ENCODE peak calls at places on chromosomes 5 and 9, in ten cellular contexts. One of them, this sample, is unnamed.

GRCh38 chr5:174664180-174664850 is 60.1 kb upstream of the MSX2 start:
- DNase-seq in left lung: no peak
- DNase-seq in upper lobe of left lung: no peak
- DNase-seq in fibroblast of pulmonary artery: no peak
- DNase-seq in cardiac fibroblast: no peak
- DNase-seq in cardiac muscle cell: no peak
- DNase-seq in bronchial epithelial cell: no peak
- DNase-seq in SK-N-SH: no peak
- DNase-seq in transverse colon: no peak
- DNase-seq in fibroblast of mammary gland: no peak
- DNase-seq in this sample: no peak

GRCh38 chr9:27303219-27303618 is 6.3 kb upstream of the EQTN start:
- DNase-seq in left lung: no peak
- DNase-seq in upper lobe of left lung: no peak
- DNase-seq in fibroblast of pulmonary artery: peak
- DNase-seq in cardiac fibroblast: peak
- DNase-seq in cardiac muscle cell: peak
- DNase-seq in bronchial epithelial cell: no peak
- DNase-seq in SK-N-SH: peak
- DNase-seq in transverse colon: no peak
- DNase-seq in fibroblast of mammary gland: peak
- DNase-seq in this sample: no peak

GRCh38 chr5:125065114-125065513 is 318.7 kb upstream of the ZNF608 start:
- DNase-seq in left lung: no peak
- DNase-seq in upper lobe of left lung: no peak
- DNase-seq in fibroblast of pulmonary artery: no peak
- DNase-seq in cardiac fibroblast: no peak
- DNase-seq in cardiac muscle cell: no peak
- DNase-seq in bronchial epithelial cell: peak
- DNase-seq in SK-N-SH: no peak
- DNase-seq in transverse colon: no peak
- DNase-seq in fibroblast of mammary gland: no peak
- DNase-seq in this sample: no peak

GRCh38 chr9:133103987-133104505 is 17.0 kb downstream of the RALGDS start:
- DNase-seq in left lung: peak
- DNase-seq in upper lobe of left lung: peak
- DNase-seq in fibroblast of pulmonary artery: no peak
- DNase-seq in cardiac fibroblast: no peak
- DNase-seq in cardiac muscle cell: no peak
- DNase-seq in bronchial epithelial cell: no peak
- DNase-seq in SK-N-SH: no peak
- DNase-seq in transverse colon: no peak
- DNase-seq in fibroblast of mammary gland: no peak
- DNase-seq in this sample: no peak

GRCh38 chr9:34419716-34420504 is 38.5 kb downstream of the FAM219A start:
- DNase-seq in left lung: no peak
- DNase-seq in upper lobe of left lung: no peak
- DNase-seq in fibroblast of pulmonary artery: no peak
- DNase-seq in cardiac fibroblast: no peak
- DNase-seq in cardiac muscle cell: no peak
- DNase-seq in bronchial epithelial cell: no peak
- DNase-seq in SK-N-SH: peak
- DNase-seq in transverse colon: no peak
- DNase-seq in fibroblast of mammary gland: no peak
- DNase-seq in this sample: no peak

GRCh38 chr9:80359941-80360881 is 788.4 kb downstream of the TLE4 start:
- DNase-seq in left lung: no peak
- DNase-seq in upper lobe of left lung: peak
- DNase-seq in fibroblast of pulmonary artery: no peak
- DNase-seq in cardiac fibroblast: no peak
- DNase-seq in cardiac muscle cell: no peak
- DNase-seq in bronchial epithelial cell: no peak
- DNase-seq in SK-N-SH: no peak
- DNase-seq in transverse colon: no peak
- DNase-seq in fibroblast of mammary gland: no peak
- DNase-seq in this sample: no peak

GRCh38 chr9:93536167-93536566 is 40.2 kb upstream of the PHF2 start:
- DNase-seq in left lung: no peak
- DNase-seq in upper lobe of left lung: no peak
- DNase-seq in fibroblast of pulmonary artery: no peak
- DNase-seq in cardiac fibroblast: no peak
- DNase-seq in cardiac muscle cell: peak
- DNase-seq in bronchial epithelial cell: no peak
- DNase-seq in SK-N-SH: no peak
- DNase-seq in transverse colon: no peak
- DNase-seq in fibroblast of mammary gland: no peak
- DNase-seq in this sample: no peak

GRCh38 chr5:66118294-66118693 is 25.8 kb upstream of the SREK1 start:
- DNase-seq in left lung: no peak
- DNase-seq in upper lobe of left lung: no peak
- DNase-seq in fibroblast of pulmonary artery: no peak
- DNase-seq in cardiac fibroblast: no peak
- DNase-seq in cardiac muscle cell: no peak
- DNase-seq in bronchial epithelial cell: no peak
- DNase-seq in SK-N-SH: no peak
- DNase-seq in transverse colon: no peak
- DNase-seq in fibroblast of mammary gland: no peak
- DNase-seq in this sample: no peak

GRCh38 chr9:116267021-116267420 is 113.4 kb downstream of the PAPPA start:
- DNase-seq in left lung: no peak
- DNase-seq in upper lobe of left lung: no peak
- DNase-seq in fibroblast of pulmonary artery: no peak
- DNase-seq in cardiac fibroblast: peak
- DNase-seq in cardiac muscle cell: no peak
- DNase-seq in bronchial epithelial cell: peak
- DNase-seq in SK-N-SH: no peak
- DNase-seq in transverse colon: no peak
- DNase-seq in fibroblast of mammary gland: peak
- DNase-seq in this sample: no peak

GRCh38 chr9:5851445-5851844 is 18.5 kb upstream of the ERMP1 start:
- DNase-seq in left lung: no peak
- DNase-seq in upper lobe of left lung: no peak
- DNase-seq in fibroblast of pulmonary artery: peak
- DNase-seq in cardiac fibroblast: peak
- DNase-seq in cardiac muscle cell: no peak
- DNase-seq in bronchial epithelial cell: peak
- DNase-seq in SK-N-SH: no peak
- DNase-seq in transverse colon: peak
- DNase-seq in fibroblast of mammary gland: peak
- DNase-seq in this sample: peak

GRCh38 chr9:134136117-134136996 is 475 bp downstream of the WDR5 start:
- DNase-seq in left lung: no peak
- DNase-seq in upper lobe of left lung: no peak
- DNase-seq in fibroblast of pulmonary artery: peak
- DNase-seq in cardiac fibroblast: peak
- DNase-seq in cardiac muscle cell: peak
- DNase-seq in bronchial epithelial cell: no peak
- DNase-seq in SK-N-SH: no peak
- DNase-seq in transverse colon: peak
- DNase-seq in fibroblast of mammary gland: peak
- DNase-seq in this sample: peak

GRCh38 chr9:7906783-7907182 is 107.2 kb upstream of the DMAC1 start:
- DNase-seq in left lung: no peak
- DNase-seq in upper lobe of left lung: no peak
- DNase-seq in fibroblast of pulmonary artery: no peak
- DNase-seq in cardiac fibroblast: no peak
- DNase-seq in cardiac muscle cell: no peak
- DNase-seq in bronchial epithelial cell: no peak
- DNase-seq in SK-N-SH: no peak
- DNase-seq in transverse colon: no peak
- DNase-seq in fibroblast of mammary gland: no peak
- DNase-seq in this sample: no peak

GRCh38 chr5:73311291-73312110 is 137.1 kb downstream of the FOXD1 start:
- DNase-seq in left lung: peak
- DNase-seq in upper lobe of left lung: peak
- DNase-seq in fibroblast of pulmonary artery: peak
- DNase-seq in cardiac fibroblast: peak
- DNase-seq in cardiac muscle cell: no peak
- DNase-seq in bronchial epithelial cell: no peak
- DNase-seq in SK-N-SH: no peak
- DNase-seq in transverse colon: no peak
- DNase-seq in fibroblast of mammary gland: peak
- DNase-seq in this sample: no peak

GRCh38 chr9:114087721-114088120 is 9.6 kb upstream of the AMBP start:
- DNase-seq in left lung: no peak
- DNase-seq in upper lobe of left lung: no peak
- DNase-seq in fibroblast of pulmonary artery: no peak
- DNase-seq in cardiac fibroblast: no peak
- DNase-seq in cardiac muscle cell: no peak
- DNase-seq in bronchial epithelial cell: no peak
- DNase-seq in SK-N-SH: no peak
- DNase-seq in transverse colon: no peak
- DNase-seq in fibroblast of mammary gland: no peak
- DNase-seq in this sample: no peak
- TF ChIP-seq CTCF in left lung: no peak
- TF ChIP-seq CTCF in upper lobe of left lung: no peak
- TF ChIP-seq CTCF in fibroblast of pulmonary artery: no peak
- TF ChIP-seq CTCF in cardiac fibroblast: no peak
- TF ChIP-seq CTCF in cardiac muscle cell: no peak
- TF ChIP-seq CTCF in bronchial epithelial cell: no peak
- TF ChIP-seq CTCF in SK-N-SH: no peak
- TF ChIP-seq CTCF in transverse colon: no peak
- TF ChIP-seq CTCF in fibroblast of mammary gland: no peak
- TF ChIP-seq CTCF in this sample: no peak

GRCh38 chr9:114051706-114052105 is 26.4 kb downstream of the AMBP start:
- DNase-seq in left lung: no peak
- DNase-seq in upper lobe of left lung: no peak
- DNase-seq in fibroblast of pulmonary artery: no peak
- DNase-seq in cardiac fibroblast: no peak
- DNase-seq in cardiac muscle cell: no peak
- DNase-seq in bronchial epithelial cell: no peak
- DNase-seq in SK-N-SH: no peak
- DNase-seq in transverse colon: no peak
- DNase-seq in fibroblast of mammary gland: no peak
- DNase-seq in this sample: no peak

GRCh38 chr9:114050226-114050568 is 27.9 kb downstream of the AMBP start:
- DNase-seq in left lung: no peak
- DNase-seq in upper lobe of left lung: no peak
- DNase-seq in fibroblast of pulmonary artery: no peak
- DNase-seq in cardiac fibroblast: no peak
- DNase-seq in cardiac muscle cell: no peak
- DNase-seq in bronchial epithelial cell: no peak
- DNase-seq in SK-N-SH: no peak
- DNase-seq in transverse colon: no peak
- DNase-seq in fibroblast of mammary gland: no peak
- DNase-seq in this sample: no peak

GRCh38 chr9:114050646-114051045 is 27.5 kb downstream of the AMBP start:
- DNase-seq in left lung: no peak
- DNase-seq in upper lobe of left lung: no peak
- DNase-seq in fibroblast of pulmonary artery: no peak
- DNase-seq in cardiac fibroblast: no peak
- DNase-seq in cardiac muscle cell: no peak
- DNase-seq in bronchial epithelial cell: no peak
- DNase-seq in SK-N-SH: no peak
- DNase-seq in transverse colon: no peak
- DNase-seq in fibroblast of mammary gland: no peak
- DNase-seq in this sample: no peak

GRCh38 chr9:114049453-114050225 is 28.5 kb downstream of the AMBP start:
- DNase-seq in left lung: no peak
- DNase-seq in upper lobe of left lung: peak
- DNase-seq in fibroblast of pulmonary artery: no peak
- DNase-seq in cardiac fibroblast: no peak
- DNase-seq in cardiac muscle cell: no peak
- DNase-seq in bronchial epithelial cell: no peak
- DNase-seq in SK-N-SH: no peak
- DNase-seq in transverse colon: no peak
- DNase-seq in fibroblast of mammary gland: no peak
- DNase-seq in this sample: no peak

GRCh38 chr9:114051281-114051680 is 26.8 kb downstream of the AMBP start:
- DNase-seq in left lung: peak
- DNase-seq in upper lobe of left lung: no peak
- DNase-seq in fibroblast of pulmonary artery: no peak
- DNase-seq in cardiac fibroblast: no peak
- DNase-seq in cardiac muscle cell: no peak
- DNase-seq in bronchial epithelial cell: no peak
- DNase-seq in SK-N-SH: no peak
- DNase-seq in transverse colon: no peak
- DNase-seq in fibroblast of mammary gland: no peak
- DNase-seq in this sample: no peak
- H3K4me3 ChIP-seq in left lung: no peak
- H3K4me3 ChIP-seq in upper lobe of left lung: no peak
- H3K4me3 ChIP-seq in fibroblast of pulmonary artery: no peak
- H3K4me3 ChIP-seq in cardiac fibroblast: no peak
- H3K4me3 ChIP-seq in cardiac muscle cell: no peak
- H3K4me3 ChIP-seq in bronchial epithelial cell: no peak
- H3K4me3 ChIP-seq in SK-N-SH: no peak
- H3K4me3 ChIP-seq in transverse colon: no peak
- H3K4me3 ChIP-seq in fibroblast of mammary gland: no peak
- H3K4me3 ChIP-seq in this sample: no peak

GRCh38 chr9:128712451-128713410 is 10.4 kb downstream of the PKN3 start:
- DNase-seq in left lung: peak
- DNase-seq in upper lobe of left lung: peak
- DNase-seq in fibroblast of pulmonary artery: no peak
- DNase-seq in cardiac fibroblast: no peak
- DNase-seq in cardiac muscle cell: no peak
- DNase-seq in bronchial epithelial cell: no peak
- DNase-seq in SK-N-SH: peak
- DNase-seq in transverse colon: no peak
- DNase-seq in fibroblast of mammary gland: no peak
- DNase-seq in this sample: no peak
- TF ChIP-seq CTCF in left lung: no peak
- TF ChIP-seq CTCF in upper lobe of left lung: no peak
- TF ChIP-seq CTCF in fibroblast of pulmonary artery: no peak
- TF ChIP-seq CTCF in cardiac fibroblast: no peak
- TF ChIP-seq CTCF in cardiac muscle cell: no peak
- TF ChIP-seq CTCF in bronchial epithelial cell: no peak
- TF ChIP-seq CTCF in SK-N-SH: no peak
- TF ChIP-seq CTCF in transverse colon: no peak
- TF ChIP-seq CTCF in fibroblast of mammary gland: no peak
- TF ChIP-seq CTCF in this sample: no peak

GRCh38 chr5:115963566-115963965 is 1.3 kb downstream of the LVRN start:
- DNase-seq in left lung: no peak
- DNase-seq in upper lobe of left lung: no peak
- DNase-seq in fibroblast of pulmonary artery: no peak
- DNase-seq in cardiac fibroblast: peak
- DNase-seq in cardiac muscle cell: peak
- DNase-seq in bronchial epithelial cell: no peak
- DNase-seq in SK-N-SH: peak
- DNase-seq in transverse colon: no peak
- DNase-seq in fibroblast of mammary gland: no peak
- DNase-seq in this sample: no peak

GRCh38 chr5:115956957-115957356 is 5.3 kb upstream of the LVRN start:
- DNase-seq in left lung: no peak
- DNase-seq in upper lobe of left lung: no peak
- DNase-seq in fibroblast of pulmonary artery: no peak
- DNase-seq in cardiac fibroblast: no peak
- DNase-seq in cardiac muscle cell: no peak
- DNase-seq in bronchial epithelial cell: no peak
- DNase-seq in SK-N-SH: no peak
- DNase-seq in transverse colon: no peak
- DNase-seq in fibroblast of mammary gland: no peak
- DNase-seq in this sample: no peak

GRCh38 chr5:115962565-115963402 is 509 bp downstream of the LVRN start:
- DNase-seq in left lung: peak
- DNase-seq in upper lobe of left lung: peak
- DNase-seq in fibroblast of pulmonary artery: peak
- DNase-seq in cardiac fibroblast: peak
- DNase-seq in cardiac muscle cell: peak
- DNase-seq in bronchial epithelial cell: no peak
- DNase-seq in SK-N-SH: peak
- DNase-seq in transverse colon: peak
- DNase-seq in fibroblast of mammary gland: no peak
- DNase-seq in this sample: peak

GRCh38 chr5:115961413-115962238 is 649 bp upstream of the LVRN start:
- DNase-seq in left lung: peak
- DNase-seq in upper lobe of left lung: peak
- DNase-seq in fibroblast of pulmonary artery: no peak
- DNase-seq in cardiac fibroblast: no peak
- DNase-seq in cardiac muscle cell: peak
- DNase-seq in bronchial epithelial cell: no peak
- DNase-seq in SK-N-SH: peak
- DNase-seq in transverse colon: no peak
- DNase-seq in fibroblast of mammary gland: no peak
- DNase-seq in this sample: no peak

GRCh38 chr5:115962239-115962564 is at the start of gene LVRN:
- DNase-seq in left lung: peak
- DNase-seq in upper lobe of left lung: no peak
- DNase-seq in fibroblast of pulmonary artery: no peak
- DNase-seq in cardiac fibroblast: no peak
- DNase-seq in cardiac muscle cell: peak
- DNase-seq in bronchial epithelial cell: no peak
- DNase-seq in SK-N-SH: no peak
- DNase-seq in transverse colon: no peak
- DNase-seq in fibroblast of mammary gland: no peak
- DNase-seq in this sample: no peak
- H3K4me3 ChIP-seq in left lung: peak
- H3K4me3 ChIP-seq in upper lobe of left lung: peak
- H3K4me3 ChIP-seq in fibroblast of pulmonary artery: peak
- H3K4me3 ChIP-seq in cardiac fibroblast: peak
- H3K4me3 ChIP-seq in cardiac muscle cell: peak
- H3K4me3 ChIP-seq in bronchial epithelial cell: peak
- H3K4me3 ChIP-seq in SK-N-SH: peak
- H3K4me3 ChIP-seq in transverse colon: peak
- H3K4me3 ChIP-seq in fibroblast of mammary gland: peak
- H3K4me3 ChIP-seq in this sample: peak